ENCODE peak calls at places on chromosome 16, in five cellular contexts. Q, W, U, V and X are unnamed samples.

GRCh38 chr16:56246051-56246817 is 54.9 kb downstream of the GNAO1 start:
- DNase-seq in W (peak; percentile 67), Q (peak; percentile 26), U (peak; percentile 13), V (no peak), X (no peak)

GRCh38 chr16:62576636-62577035 is 540.4 kb upstream of the CDH8 start:
- DNase-seq in Q (no peak), W (no peak), V (no peak), U (no peak), X (no peak)

GRCh38 chr16:79278506-79278905 is 322.0 kb downstream of the MAF start:
- DNase-seq in W (no peak), Q (no peak), V (no peak), U (no peak), X (peak; percentile 88)

GRCh38 chr16:31022574-31023251 is 10.6 kb upstream of the STX4 start:
- DNase-seq in Q (no peak), W (no peak), U (no peak), V (no peak), X (no peak)

GRCh38 chr16:14392960-14393359 is 237.1 kb downstream of the PARN start:
- DNase-seq in W (no peak), U (no peak), V (no peak), Q (no peak), X (no peak)

GRCh38 chr16:4529085-4530060 is 9.2 kb downstream of the CDIP1 start:
- DNase-seq in U (no peak), V (no peak), Q (no peak), W (peak; percentile 24), X (no peak)

GRCh38 chr16:35574011-35574410 is 2114.6 kb downstream of the TP53TG3F start:
- DNase-seq in U (no peak), Q (no peak), W (no peak), V (no peak), X (no peak)

GRCh38 chr16:69017036-69017783 is 88.2 kb upstream of the HAS3 start:
- DNase-seq in V (no peak), U (no peak), Q (peak; percentile 69), W (no peak), X (no peak)

GRCh38 chr16:75379339-75379738 is 54.0 kb downstream of the CFDP1 start:
- DNase-seq in U (no peak), W (no peak), V (no peak), Q (no peak), X (no peak)

GRCh38 chr16:30953511-30954124 is 3.9 kb upstream of the SETD1A start:
- DNase-seq in W (no peak), U (peak; percentile 66), Q (peak; percentile 60), V (peak; percentile 69), X (peak; percentile 61)